ENCODE peak calls at places on chromosomes 16 and 17, in eight cellular contexts. I is heart left ventricle; T is right cardiac atrium; K is Peyer's patch; M is CD4-positive, alpha-beta T cell; F is SK-N-SH; P is Panc1; R is PC-3. Q is an unnamed sample.

GRCh38 chr17:46118969-46119368 is 74.3 kb downstream of the KANSL1 start:
- DNase-seq in K (no peak), I (no peak), F (no peak), P (no peak), M (no peak), R (no peak), T (no peak), Q (no peak)

GRCh38 chr16:80300456-80300855 is 240.3 kb upstream of the DYNLRB2 start:
- DNase-seq in M (no peak), T (no peak), I (no peak), P (no peak), R (no peak), K (no peak), F (no peak), Q (no peak)

GRCh38 chr16:77331802-77332586 is 102.8 kb downstream of the ADAMTS18 start:
- DNase-seq in T (no peak), P (no peak), R (no peak), K (no peak), M (no peak), I (no peak), F (no peak), Q (no peak)

GRCh38 chr16:28925386-28926228 is 569 bp upstream of the RABEP2 start:
- DNase-seq in M (peak), I (peak), F (no peak), K (no peak), T (peak), P (no peak), R (peak), Q (no peak)

GRCh38 chr16:3045758-3046505 is 429 bp upstream of the MMP25 start:
- DNase-seq in T (no peak), F (peak), P (no peak), R (no peak), M (no peak), I (no peak), K (no peak), Q (no peak)

GRCh38 chr16:7303014-7303676 is 29.5 kb upstream of the RBFOX1 start:
- DNase-seq in K (no peak), T (peak), I (peak), M (no peak), F (peak), P (no peak), R (no peak), Q (no peak)

GRCh38 chr17:50221500-50222480 is 20.4 kb upstream of the COL1A1 start:
- DNase-seq in F (no peak), K (no peak), I (peak), P (no peak), T (peak), M (no peak), R (peak), Q (no peak)

GRCh38 chr17:66834919-66835454 is at the start of gene CACNG5:
- DNase-seq in R (no peak), M (no peak), F (peak), T (no peak), I (no peak), K (no peak), P (no peak), Q (no peak)

GRCh38 chr16:78183886-78184553 is 84.6 kb downstream of the WWOX start:
- DNase-seq in F (peak), M (no peak), P (no peak), K (no peak), I (no peak), R (no peak), T (no peak), Q (no peak)

GRCh38 chr17:7858487-7858832 is 657 bp downstream of the CYB5D1 start:
- DNase-seq in K (peak), F (no peak), R (peak), I (peak), T (peak), M (no peak), P (no peak), Q (no peak)

GRCh38 chr17:69733171-69734014 is 318.9 kb downstream of the MAP2K6 start:
- DNase-seq in F (no peak), K (no peak), P (peak), I (peak), M (no peak), R (peak), T (peak), Q (peak)

GRCh38 chr17:71679832-71680231 is 441.0 kb upstream of the SOX9 start:
- DNase-seq in K (no peak), M (no peak), I (no peak), F (no peak), T (no peak), R (no peak), P (no peak), Q (no peak)

GRCh38 chr16:17213974-17214373 is 256.8 kb downstream of the XYLT1 start:
- DNase-seq in M (no peak), T (no peak), F (no peak), K (no peak), I (no peak), P (no peak), R (no peak), Q (no peak)

GRCh38 chr17:71338396-71338795 is 782.4 kb upstream of the SOX9 start:
- DNase-seq in K (no peak), T (no peak), M (no peak), R (peak), P (no peak), I (no peak), F (no peak), Q (no peak)

GRCh38 chr17:42409467-42410351 is 13.3 kb downstream of the CAVIN1 start:
- DNase-seq in I (peak), F (no peak), K (no peak), T (peak), P (no peak), R (no peak), M (no peak), Q (peak)

GRCh38 chr16:86866986-86867722 is 288.8 kb downstream of the FOXL1 start:
- DNase-seq in P (no peak), F (no peak), M (no peak), I (no peak), K (no peak), R (no peak), T (no peak), Q (no peak)

GRCh38 chr16:74184839-74185238 is 111.8 kb upstream of the PSMD7 start:
- DNase-seq in T (no peak), M (no peak), K (no peak), R (no peak), F (no peak), I (no peak), P (no peak), Q (no peak)

GRCh38 chr17:50276588-50277356 is 2.5 kb downstream of the TMEM92 start:
- DNase-seq in K (peak), P (no peak), R (peak), M (no peak), F (no peak), I (no peak), T (no peak), Q (no peak)

GRCh38 chr17:50122945-50123344 is 7.0 kb downstream of the SAMD14 start:
- DNase-seq in I (no peak), P (no peak), F (no peak), M (no peak), K (no peak), R (no peak), T (no peak), Q (no peak)

GRCh38 chr16:80265624-80266306 is 275.0 kb upstream of the DYNLRB2 start:
- DNase-seq in I (no peak), R (no peak), F (no peak), P (no peak), M (no peak), K (no peak), T (no peak), Q (no peak)

GRCh38 chr17:82049521-82049971 is 2.1 kb downstream of the RFNG start:
- DNase-seq in P (no peak), M (no peak), F (no peak), I (peak), K (no peak), T (peak), R (no peak), Q (no peak)

GRCh38 chr16:82639666-82640336 is 13.0 kb downstream of the CDH13 start:
- DNase-seq in R (peak), K (peak), P (no peak), M (peak), T (peak), F (peak), I (peak), Q (no peak)

GRCh38 chr16:27695161-27695560 is 145.2 kb downstream of the KATNIP start:
- DNase-seq in T (no peak), F (no peak), M (no peak), K (no peak), I (no peak), R (no peak), P (no peak), Q (no peak)

GRCh38 chr16:67968440-67969285 is at the start of gene SLC12A4:
- DNase-seq in I (peak), R (peak), M (peak), P (no peak), F (peak), T (peak), K (peak), Q (no peak)

GRCh38 chr17:81520021-81520894 is 7.7 kb upstream of the ACTG1 start:
- DNase-seq in F (no peak), T (peak), P (no peak), R (no peak), M (no peak), K (no peak), I (peak), Q (no peak)

GRCh38 chr16:89841275-89841674 is 13.0 kb downstream of the SPIRE2 start:
- DNase-seq in K (no peak), R (no peak), F (peak), T (no peak), I (peak), P (no peak), M (no peak), Q (no peak)

GRCh38 chr17:20275653-20276052 is 191.7 kb downstream of the LGALS9B start:
- DNase-seq in T (no peak), I (no peak), K (no peak), P (no peak), R (no peak), F (no peak), M (no peak), Q (no peak)

GRCh38 chr16:85422374-85423185 is 190.5 kb upstream of the GSE1 start:
- DNase-seq in R (no peak), I (no peak), M (no peak), T (peak), K (peak), F (no peak), P (no peak), Q (no peak)

GRCh38 chr17:13104576-13104975 is 86.7 kb upstream of the ELAC2 start:
- DNase-seq in F (no peak), R (peak), P (no peak), I (no peak), K (no peak), T (no peak), M (no peak), Q (no peak)

GRCh38 chr17:63381101-63381729 is 64.9 kb downstream of the CYB561 start:
- DNase-seq in K (no peak), P (no peak), T (no peak), I (no peak), F (peak), M (no peak), R (no peak), Q (no peak)

GRCh38 chr17:5500247-5500803 is 14.0 kb downstream of the MIS12 start:
- DNase-seq in M (no peak), I (no peak), F (no peak), K (no peak), P (no peak), T (no peak), R (no peak), Q (no peak)
- H3K27ac ChIP-seq in M (no peak), I (peak), F (peak), K (peak), P (no peak), T (no peak), R (no peak), Q (no peak)

GRCh38 chr17:78013683-78014467 is 55.4 kb downstream of the TNRC6C start:
- DNase-seq in F (peak), R (peak), T (no peak), M (no peak), I (no peak), P (peak), K (no peak), Q (no peak)
- H3K27ac ChIP-seq in F (peak), R (no peak), T (no peak), M (no peak), I (no peak), P (no peak), K (no peak), Q (no peak)

DNA sequence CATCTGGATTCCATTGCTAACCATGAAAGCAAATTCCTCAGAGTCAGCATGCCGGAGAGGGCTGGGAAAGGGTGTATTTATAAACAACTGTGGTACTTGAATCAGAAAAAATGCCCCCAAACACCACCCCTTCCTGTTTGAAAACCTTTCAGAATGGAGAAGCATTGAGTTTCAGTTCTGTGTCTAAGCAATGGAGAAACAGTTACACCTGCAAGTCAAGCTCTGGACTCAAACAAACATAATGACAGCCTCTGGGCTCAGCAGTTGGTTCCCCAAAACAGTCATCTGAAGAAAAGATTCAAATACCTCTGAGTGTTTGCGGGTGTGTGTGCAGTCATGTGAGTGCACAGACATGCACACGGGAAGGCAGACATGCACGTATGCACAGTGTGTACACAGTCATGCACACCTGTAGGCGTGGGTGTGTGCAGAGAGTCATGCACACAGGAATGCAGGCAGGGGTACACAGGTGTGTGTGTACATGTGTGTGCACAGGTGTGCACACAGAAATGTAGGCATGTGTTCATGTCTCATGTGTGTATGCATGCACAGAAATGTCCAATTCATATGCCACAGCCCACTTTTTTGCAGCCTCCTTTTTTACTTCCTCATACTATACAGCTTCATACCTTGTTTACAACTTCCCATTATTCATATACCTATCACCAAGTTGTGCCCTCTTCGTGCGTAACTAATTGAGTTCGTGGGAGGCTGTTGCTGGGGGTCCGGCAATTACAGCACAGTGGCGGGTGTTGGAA is 266.3 kb downstream of the ENGASE start:
- DNase-seq in T (no peak), P (no peak), R (no peak), K (no peak), M (no peak), F (no peak), I (no peak), Q (no peak)
- H3K27ac ChIP-seq in T (no peak), P (no peak), R (no peak), K (peak), M (no peak), F (no peak), I (no peak), Q (no peak)

GRCh38 chr16:70753694-70754325 is 47.1 kb downstream of the VAC14 start:
- DNase-seq in R (no peak), I (no peak), M (no peak), P (no peak), K (no peak), T (peak), F (no peak), Q (no peak)
- H3K27ac ChIP-seq in R (no peak), I (no peak), M (no peak), P (no peak), K (no peak), T (no peak), F (no peak), Q (no peak)

GRCh38 chr17:49015179-49015923 is 18.2 kb downstream of the IGF2BP1 start:
- DNase-seq in F (no peak), T (no peak), M (no peak), K (no peak), R (no peak), P (no peak), I (no peak), Q (no peak)
- H3K27ac ChIP-seq in F (no peak), T (no peak), M (no peak), K (no peak), R (no peak), P (no peak), I (no peak), Q (no peak)